ENCODE peak calls at places on chromosomes 16 and 17, in four cellular contexts. H is H1, L is IMR-90, C is neuronal stem cell. B is an unnamed sample.
A peak's percentile ranks its signal among the peaks of the same experiment; 100 is the strongest.

GRCh38 chr17:66549312-66549705 is 246.9 kb downstream of the PRKCA start:
- DNase-seq in H (no peak), L (peak; percentile 63), C (no peak), B (peak; percentile 34)

GRCh38 chr16:3865241-3865640 is 15.3 kb downstream of the CREBBP start:
- DNase-seq in H (no peak), L (no peak), C (no peak), B (no peak)

GRCh38 chr16:85616608-85617311 is 3.6 kb downstream of the GSE1 start:
- DNase-seq in H (no peak), L (no peak), C (no peak), B (peak; percentile 71)

GRCh38 chr17:44707755-44708400 is 587 bp upstream of the DBF4B start:
- DNase-seq in H (no peak), L (no peak), C (no peak), B (no peak)

GRCh38 chr17:79952915-79953314 is 82.8 kb downstream of the TBC1D16 start:
- DNase-seq in H (no peak), L (no peak), C (no peak), B (no peak)

GRCh38 chr17:59434429-59434828 is 103.0 kb downstream of the YPEL2 start:
- DNase-seq in H (no peak), L (no peak), C (no peak), B (no peak)

GRCh38 chr17:45096141-45096540 is 35.0 kb downstream of the NMT1 start:
- DNase-seq in H (no peak), L (peak; percentile 39), C (no peak), B (peak; percentile 58)

GRCh38 chr16:47905771-47906170 is 250.0 kb downstream of the ABCC12 start:
- DNase-seq in H (no peak), L (peak; percentile 63), C (no peak), B (peak; percentile 38)

GRCh38 chr17:16273499-16273898 is 56.5 kb downstream of the PIGL start:
- DNase-seq in H (no peak), L (peak; percentile 77), C (no peak), B (no peak)

GRCh38 chr17:72358465-72358864 is 237.6 kb downstream of the SOX9 start:
- DNase-seq in H (no peak), L (peak; percentile 86), C (no peak), B (no peak)

GRCh38 chr16:49622421-49623402 is 233.2 kb downstream of the ZNF423 start:
- DNase-seq in H (no peak), L (no peak), C (no peak), B (no peak)

GRCh38 chr16:78175287-78175686 is 75.8 kb downstream of the WWOX start:
- DNase-seq in H (no peak), L (no peak), C (no peak), B (no peak)

GRCh38 chr16:30183961-30184429 is 593 bp downstream of the CORO1A start:
- DNase-seq in H (no peak), L (no peak), C (no peak), B (no peak)

GRCh38 chr16:4390266-4391260 is 18.9 kb downstream of the VASN start:
- DNase-seq in H (no peak), L (no peak), C (no peak), B (no peak)

GRCh38 chr16:55912022-55912421 is 36.8 kb upstream of the CES5A start:
- DNase-seq in H (no peak), L (no peak), C (no peak), B (no peak)

GRCh38 chr17:7219812-7220592 is at the start of the genes ACADVL and DLG4:
- DNase-seq in H (no peak), L (peak; percentile 86), C (peak; percentile 73), B (peak; percentile 90)

GRCh38 chr17:10099051-10099571 is 99.3 kb downstream of the GAS7 start:
- DNase-seq in H (no peak), L (peak; percentile 57), C (no peak), B (peak; percentile 83)

GRCh38 chr17:45225964-45226530 is 4.4 kb downstream of the FMNL1 start:
- DNase-seq in H (no peak), L (no peak), C (no peak), B (no peak)

GRCh38 chr17:82791532-82791931 is 39.7 kb downstream of the TBCD start:
- DNase-seq in H (no peak), L (peak; percentile 98), C (no peak), B (peak; percentile 94)

GRCh38 chr17:5485270-5486205 is at the start of gene DERL2:
- DNase-seq in H (no peak), L (peak; percentile 44), C (peak; percentile 52), B (no peak)

GRCh38 chr17:27496005-27496404 is 39.8 kb downstream of the KSR1 start:
- DNase-seq in H (no peak), L (no peak), C (no peak), B (no peak)

GRCh38 chr17:39769974-39770587 is 32.3 kb downstream of the GRB7 start:
- DNase-seq in H (no peak), L (peak; percentile 32), C (no peak), B (no peak)

GRCh38 chr17:70230883-70231282 is 61.6 kb downstream of the KCNJ2 start:
- DNase-seq in H (no peak), L (no peak), C (no peak), B (peak; percentile 28)

GRCh38 chr17:35773129-35773528 is 12.4 kb downstream of the C17orf50 start:
- DNase-seq in H (no peak), L (no peak), C (no peak), B (no peak)
- H4K91ac ChIP-seq in H (no peak overlapping the region), L (no peak overlapping the region), C (no peak overlapping the region), B (peak overlapping the region; percentile 9)

GRCh38 chr16:21602785-21603184 is 3.4 kb downstream of the METTL9 start:
- DNase-seq in H (no peak), L (no peak), C (no peak), B (no peak)
- H3K4me3 ChIP-seq in H (no peak overlapping the region), L (no peak overlapping the region), C (no peak overlapping the region), B (no peak overlapping the region)

DNA sequence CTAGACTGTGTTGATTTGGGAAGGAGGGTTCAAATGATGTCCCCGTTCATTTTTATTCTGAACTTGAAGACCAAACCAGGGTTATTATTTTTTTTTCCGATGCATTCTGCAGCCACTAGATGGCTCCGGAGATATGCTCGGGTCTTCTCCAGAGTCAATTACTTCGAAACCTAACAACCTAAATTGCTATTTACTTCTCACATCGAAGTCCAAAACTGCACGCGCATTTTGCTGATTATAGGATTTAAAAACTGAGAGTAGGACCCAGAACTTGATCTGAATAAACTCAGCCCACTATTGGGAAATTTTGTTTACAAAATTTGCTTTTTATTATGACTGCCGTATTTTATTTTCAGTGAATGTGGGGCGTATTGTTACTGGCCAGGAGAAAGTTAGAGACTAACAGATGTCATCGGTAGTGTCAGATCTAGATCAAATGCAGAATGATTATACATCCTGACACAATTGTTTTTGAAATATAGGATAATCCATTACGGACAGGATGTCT is 263.8 kb downstream of the HS3ST3A1 start:
- DNase-seq in H (no peak), L (peak; percentile 78), C (peak; percentile 36), B (peak; percentile 72)
- H2BK15ac ChIP-seq in H (no peak overlapping the region), L (peak overlapping the region; percentile 36), C (no peak overlapping the region), B (no peak overlapping the region)

GRCh38 chr16:10728488-10728887 is 15.2 kb upstream of the NUBP1 start:
- DNase-seq in H (no peak), L (no peak), C (no peak), B (no peak)
- H4K91ac ChIP-seq in H (no peak overlapping the region), L (no peak overlapping the region), C (no peak overlapping the region), B (no peak overlapping the region)